ENCODE peak calls at places on chromosomes 1 and 21, in six cellular contexts. A is HepG2, H is K562, C is upper lobe of left lung, U is HCT116, E is GM12878. Z is an unnamed sample.
A peak's percentile ranks its signal among the peaks of the same experiment; 100 is the strongest.

GRCh38 chr1:111214884-111215283 is 12.6 kb upstream of the CHI3L2 start:
- ATAC-seq in A (no peak), H (no peak), C (no peak), U (no peak), E (peak; percentile 36), Z (no peak)

GRCh38 chr1:55143686-55144085 is 71.5 kb downstream of the USP24 start:
- ATAC-seq in A (peak; percentile 100), H (peak; percentile 90), C (no peak), U (peak; percentile 95), E (peak; percentile 68), Z (no peak)

GRCh38 chr21:34844924-34845238 is 176.1 kb downstream of the CLIC6 start:
- ATAC-seq in A (no peak), H (no peak), C (no peak), U (no peak), E (peak; percentile 45), Z (no peak)

GRCh38 chr1:46171351-46171750 is 3.5 kb upstream of the TSPAN1 start:
- ATAC-seq in A (no peak), H (no peak), C (no peak), U (no peak), E (peak; percentile 52), Z (no peak)

GRCh38 chr1:19612516-19612915 is 31.6 kb upstream of the NBL1 start:
- ATAC-seq in A (no peak), H (peak; percentile 78), C (no peak), U (no peak), E (no peak), Z (no peak)

GRCh38 chr1:220732621-220733020 is 15.5 kb upstream of the MTARC2 start:
- ATAC-seq in A (no peak), H (peak; percentile 39), C (peak; percentile 42), U (peak; percentile 51), E (no peak), Z (peak; percentile 33)

GRCh38 chr21:44391345-44392091 is 38.1 kb downstream of the TRPM2 start:
- ATAC-seq in A (no peak), H (no peak), C (peak; percentile 44), U (no peak), E (no peak), Z (no peak)

GRCh38 chr1:205681364-205681763 is 1.1 kb upstream of the SLC45A3 start:
- ATAC-seq in A (no peak), H (no peak), C (no peak), U (no peak), E (no peak), Z (no peak)

GRCh38 chr1:64975127-64975526 is 8.8 kb upstream of the JAK1 start:
- ATAC-seq in A (peak; percentile 92), H (peak; percentile 68), C (no peak), U (no peak), E (peak; percentile 38), Z (no peak)

GRCh38 chr1:91730781-91731732 is 154.9 kb downstream of the TGFBR3 start:
- ATAC-seq in A (no peak), H (peak; percentile 75), C (peak; percentile 76), U (no peak), E (peak; percentile 56), Z (peak; percentile 58)

GRCh38 chr1:26784023-26784871 is 3.5 kb upstream of the PIGV start:
- ATAC-seq in A (peak; percentile 76), H (peak; percentile 57), C (peak; percentile 3), U (no peak), E (no peak), Z (peak; percentile 50)

GRCh38 chr1:29708818-29709710 is 472.7 kb downstream of the PTPRU start:
- ATAC-seq in A (no peak), H (no peak), C (no peak), U (peak; percentile 41), E (peak; percentile 41), Z (no peak)

GRCh38 chr1:55696181-55696580 is 481.0 kb upstream of the USP24 start:
- ATAC-seq in A (no peak), H (no peak), C (peak; percentile 75), U (no peak), E (no peak), Z (peak; percentile 90)

GRCh38 chr1:51548986-51549619 is 30.0 kb upstream of the EPS15 start:
- ATAC-seq in A (no peak), H (peak; percentile 55), C (peak; percentile 53), U (no peak), E (peak; percentile 48), Z (peak; percentile 39)

GRCh38 chr1:8345621-8346415 is 27.9 kb downstream of the SLC45A1 start:
- ATAC-seq in A (no peak), H (no peak), C (no peak), U (no peak), E (no peak), Z (no peak)

GRCh38 chr1:101005191-101005590 is 20.4 kb downstream of the DPH5 start:
- ATAC-seq in A (no peak), H (no peak), C (no peak), U (no peak), E (no peak), Z (no peak)

GRCh38 chr1:205972081-205972480 is 28.8 kb upstream of the SLC26A9 start:
- ATAC-seq in A (no peak), H (peak; percentile 19), C (no peak), U (no peak), E (peak; percentile 30), Z (no peak)

GRCh38 chr21:42174173-42174572 is 44.8 kb upstream of the ABCG1 start:
- ATAC-seq in A (no peak), H (peak; percentile 84), C (no peak), U (no peak), E (peak; percentile 78), Z (no peak)
- TF ChIP-seq POLR2A in A (no peak), H (no peak), C (no peak), U (no peak), E (no peak), Z (no peak)

DNA sequence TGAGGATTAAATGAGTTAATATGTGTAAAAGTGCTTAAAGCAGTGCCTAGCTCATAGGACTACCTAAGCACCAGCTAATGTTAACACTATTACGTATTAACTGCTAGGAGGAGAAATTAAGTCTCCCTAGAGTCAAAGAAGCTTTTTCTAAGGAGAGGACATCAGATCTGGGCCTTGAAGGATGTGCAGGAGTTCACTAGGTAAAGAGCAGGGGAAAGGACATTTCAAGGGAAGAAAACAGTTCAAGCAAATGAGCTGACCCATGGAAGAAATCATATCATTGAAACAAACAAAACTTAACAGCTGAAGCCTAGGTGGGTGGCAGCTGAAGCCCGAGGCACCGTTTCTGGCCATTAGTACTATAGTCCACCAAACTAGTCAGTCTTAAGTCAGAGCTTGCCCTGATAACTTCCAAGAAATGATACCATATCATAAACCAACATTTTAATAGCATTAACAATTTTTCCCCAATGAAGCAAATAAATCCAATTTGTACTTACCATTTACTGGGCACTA is 46.7 kb downstream of the TRIT1 start:
- ATAC-seq in A (no peak), H (no peak), C (no peak), U (no peak), E (no peak), Z (no peak)
- TF ChIP-seq POLR2AphosphoS5 in A (no peak), H (no peak), C (no peak), U (no peak), E (no peak), Z (no peak)

GRCh38 chr1:228101994-228102790 is 933 bp downstream of the C1orf35 start:
- ATAC-seq in A (peak; percentile 72), H (peak; percentile 78), C (peak; percentile 27), U (peak; percentile 48), E (peak; percentile 62), Z (no peak)
- H3K4me3 ChIP-seq in A (peak overlapping the region; percentile 92), H (peak overlapping the region; percentile 100), C (peak overlapping the region; percentile 83), U (peak overlapping the region; percentile 82), E (peak overlapping the region; percentile 87), Z (peak overlapping the region; percentile 93)

DNA sequence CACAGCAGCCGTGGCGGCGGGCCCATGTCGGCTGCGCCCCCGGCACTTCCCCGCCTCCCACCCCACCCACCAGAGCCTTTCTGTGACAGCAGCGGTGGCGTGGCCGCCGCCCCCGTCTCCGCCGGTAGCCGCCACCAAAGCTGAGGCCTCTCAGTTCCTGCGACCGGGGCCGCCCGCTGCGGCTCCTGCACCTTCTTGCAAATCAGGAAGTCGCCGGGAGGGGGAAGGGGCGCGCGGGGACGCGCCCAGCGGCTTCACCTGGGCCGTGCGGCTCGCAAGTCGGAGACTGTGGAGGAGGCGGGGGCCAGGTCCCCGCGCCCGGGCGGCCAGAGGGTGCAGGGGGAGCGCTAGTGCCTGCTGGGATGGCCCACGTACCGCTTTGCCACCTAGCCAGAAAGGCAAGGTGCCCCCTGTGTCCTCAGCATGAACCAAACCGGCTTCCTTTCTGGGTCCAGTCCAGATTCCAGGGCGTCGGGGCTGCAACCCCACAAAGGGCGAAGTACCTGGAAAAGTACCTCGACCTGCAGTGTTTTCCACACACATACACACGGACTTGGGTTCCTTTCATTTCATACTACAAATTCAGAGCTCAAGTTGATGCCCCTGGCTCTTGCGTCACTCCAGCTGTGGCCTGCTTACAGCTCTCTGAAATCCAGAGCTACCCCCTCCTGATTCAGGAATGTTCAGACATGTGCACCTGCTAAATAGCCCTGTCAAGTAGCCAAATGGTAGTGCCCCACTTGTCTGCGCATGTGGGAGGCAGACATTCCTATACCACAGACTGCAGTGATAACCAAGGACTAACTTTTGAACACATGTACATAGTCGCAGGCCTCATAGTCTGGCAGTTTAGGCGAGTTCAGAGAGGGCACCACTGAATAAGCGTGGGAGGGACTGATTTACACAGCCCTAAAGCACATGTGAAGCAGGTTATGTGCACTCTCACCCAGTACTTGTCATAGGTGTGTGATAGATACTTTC is at the start of gene DENND1B:
- ATAC-seq in A (peak; percentile 92), H (peak; percentile 81), C (peak; percentile 82), U (peak; percentile 78), E (peak; percentile 81), Z (peak; percentile 67)
- TF ChIP-seq POLR2A in A (peak; percentile 57), H (peak; percentile 66), C (peak; percentile 31), U (no peak), E (peak; percentile 60), Z (peak; percentile 36)

GRCh38 chr1:116909511-116910378 is at the start of gene PTGFRN:
- ATAC-seq in A (peak; percentile 76), H (peak; percentile 74), C (peak; percentile 89), U (peak; percentile 72), E (peak; percentile 34), Z (peak; percentile 80)
- TF ChIP-seq POLR2AphosphoS5 in A (no peak), H (peak; percentile 30), C (no peak), U (peak; percentile 31), E (no peak), Z (peak; percentile 64)

Z was measured in gastroesophageal sphincter.